ENCODE peak calls at places on chromosome 17, in seven cellular contexts. Q is body of pancreas, G is Karpas-422, K is IMR-90, F is uterus, A is K562, J is heart right ventricle. X is an unnamed sample.

GRCh38 chr17:39928868-39929651 is 1.5 kb downstream of the LRRC3C start:
- DNase-seq in K (peak; percentile 96), G (no peak), J (no peak), Q (no peak), A (no peak), F (no peak), X (no peak)

GRCh38 chr17:19717411-19717908 is 1.1 kb upstream of the SLC47A2 start:
- DNase-seq in A (no peak), G (no peak), J (no peak), K (no peak), Q (no peak), F (no peak), X (no peak)

GRCh38 chr17:10743316-10744009 is 13.6 kb upstream of the TMEM220 start:
- DNase-seq in K (peak; percentile 38), Q (no peak), J (no peak), F (no peak), A (no peak), G (peak; percentile 2), X (no peak)

GRCh38 chr17:79400989-79401703 is 209.7 kb downstream of the RBFOX3 start:
- DNase-seq in K (peak; percentile 36), A (peak; percentile 95), J (peak; percentile 62), G (peak; percentile 81), Q (peak; percentile 76), F (peak; percentile 49), X (no peak)

GRCh38 chr17:27906238-27906603 is 13.1 kb upstream of the LYRM9 start:
- DNase-seq in F (no peak), G (no peak), Q (no peak), A (no peak), K (no peak), J (no peak), X (no peak)

GRCh38 chr17:21242026-21242700 is 11.0 kb downstream of the NATD1 start:
- DNase-seq in A (no peak), Q (no peak), G (no peak), K (no peak), F (no peak), J (no peak), X (no peak)

GRCh38 chr17:36949461-36949927 is 740 bp downstream of the AATF start:
- DNase-seq in J (no peak), A (no peak), F (no peak), G (no peak), Q (no peak), K (peak; percentile 37), X (no peak)

GRCh38 chr17:58452738-58453137 is 35.4 kb upstream of the RNF43 start:
- DNase-seq in G (no peak), J (no peak), A (no peak), Q (no peak), F (no peak), K (peak; percentile 10), X (no peak)

GRCh38 chr17:48840441-48840840 is 9.6 kb downstream of the CALCOCO2 start:
- DNase-seq in Q (no peak), G (no peak), F (no peak), A (no peak), J (no peak), K (no peak), X (no peak)

GRCh38 chr17:48503747-48504146 is 27.1 kb downstream of the HOXB1 start:
- DNase-seq in K (peak; percentile 94), A (no peak), F (no peak), J (no peak), Q (no peak), G (no peak), X (no peak)

GRCh38 chr17:49823614-49824013 is 24.3 kb downstream of the TAC4 start:
- DNase-seq in K (peak; percentile 91), J (no peak), G (no peak), A (no peak), Q (no peak), F (no peak), X (no peak)

GRCh38 chr17:6669479-6670212 is 18.1 kb downstream of the C17orf100 start:
- DNase-seq in F (no peak), G (no peak), J (no peak), Q (no peak), K (no peak), A (no peak), X (no peak)

GRCh38 chr17:67441052-67441738 is 64.1 kb downstream of the PITPNC1 start:
- DNase-seq in G (no peak), Q (peak; percentile 5), J (no peak), K (peak; percentile 88), A (no peak), F (peak; percentile 17), X (peak; percentile 6)

GRCh38 chr17:40456396-40456951 is 13.2 kb downstream of the IGFBP4 start:
- DNase-seq in A (no peak), F (no peak), Q (no peak), K (no peak), G (no peak), J (peak; percentile 66), X (no peak)

GRCh38 chr17:31674717-31675349 is 184.2 kb downstream of the COPRS start:
- DNase-seq in G (no peak), A (no peak), J (no peak), Q (no peak), K (peak; percentile 80), F (no peak), X (no peak)

GRCh38 chr17:79003661-79004411 is 5.7 kb downstream of the CANT1 start:
- DNase-seq in J (no peak), F (peak; percentile 7), K (no peak), G (no peak), A (no peak), Q (no peak), X (no peak)

GRCh38 chr17:80678621-80679020 is 134.0 kb downstream of the RPTOR start:
- DNase-seq in G (no peak), A (no peak), Q (no peak), J (no peak), K (peak; percentile 91), F (no peak), X (no peak)
- H3K4me1 ChIP-seq in G (peaks cover 8% of the 10 kb centered on the region), A (no peaks in the 10 kb centered on the region), Q (no peaks in the 10 kb centered on the region), J (no peaks in the 10 kb centered on the region), K (peaks cover 11% of the 10 kb centered on the region), F (no peaks in the 10 kb centered on the region), X (no peaks in the 10 kb centered on the region)

GRCh38 chr17:63822537-63822936 is 4.7 kb upstream of the PSMC5 start:
- DNase-seq in Q (no peak), K (no peak), G (no peak), F (no peak), A (no peak), J (no peak), X (no peak)

GRCh38 chr17:63820963-63821561 is 6.2 kb upstream of the PSMC5 start:
- DNase-seq in G (no peak), A (no peak), K (no peak), J (no peak), Q (no peak), F (no peak), X (no peak)

GRCh38 chr17:63823659-63824331 is 3.4 kb upstream of the PSMC5 start:
- DNase-seq in K (no peak), J (no peak), A (no peak), G (no peak), Q (no peak), F (no peak), X (no peak)

GRCh38 chr17:63819585-63820537 is 7.4 kb upstream of the PSMC5 start:
- DNase-seq in G (no peak), J (no peak), Q (no peak), K (no peak), F (no peak), A (peak; percentile 37), X (no peak)

GRCh38 chr17:63821809-63822208 is 5.4 kb upstream of the PSMC5 start:
- DNase-seq in F (no peak), G (no peak), Q (no peak), A (no peak), J (no peak), K (no peak), X (no peak)
- H3K4me1 ChIP-seq in F (no peaks in the 10 kb centered on the region), G (peaks cover 14% of the 10 kb centered on the region), Q (peaks cover 31% of the 10 kb centered on the region), A (peaks cover 5% of the 10 kb centered on the region), J (peaks cover 20% of the 10 kb centered on the region), K (peaks cover 8% of the 10 kb centered on the region), X (peaks cover 10% of the 10 kb centered on the region)

DNA sequence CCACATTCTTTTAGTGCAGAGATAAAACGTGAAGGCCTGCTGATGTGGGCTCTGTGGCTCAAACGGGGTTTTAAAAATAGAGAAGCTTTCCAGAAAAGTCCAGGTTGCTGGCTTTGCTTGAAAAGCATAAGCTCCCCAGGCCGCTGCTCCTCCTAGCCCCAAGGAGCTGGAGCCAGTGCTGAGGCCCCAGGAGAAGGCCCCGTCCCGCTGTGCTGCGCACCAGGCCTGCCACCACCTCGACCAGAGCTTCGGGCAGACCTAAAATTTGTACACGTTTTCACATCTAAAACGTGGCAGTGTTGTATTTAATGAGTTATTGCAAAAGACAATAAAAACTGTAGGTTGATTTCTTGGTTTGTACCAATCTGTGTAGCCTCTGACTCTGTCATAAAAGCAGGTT is 42.0 kb downstream of the SEC14L1 start:
- DNase-seq in A (no peak), G (no peak), F (no peak), K (no peak), Q (no peak), J (no peak), X (no peak)
- H3K4me1 ChIP-seq in A (peaks cover 19% of the 10 kb centered on the region), G (peaks cover 69% of the 10 kb centered on the region), F (no peaks in the 10 kb centered on the region), K (peaks cover 11% of the 10 kb centered on the region), Q (peaks cover 45% of the 10 kb centered on the region), J (peaks cover 91% of the 10 kb centered on the region), X (peaks cover 38% of the 10 kb centered on the region)

GRCh38 chr17:62092784-62093183 is 27.7 kb upstream of the MED13 start:
- DNase-seq in J (no peak), Q (no peak), A (no peak), F (no peak), K (no peak), G (no peak), X (no peak)

GRCh38 chr17:62091804-62092203 is 26.7 kb upstream of the MED13 start:
- DNase-seq in F (no peak), G (no peak), J (no peak), A (no peak), Q (no peak), K (no peak), X (no peak)

GRCh38 chr17:62094175-62094574 is 29.1 kb upstream of the MED13 start:
- DNase-seq in J (no peak), G (no peak), F (no peak), A (no peak), Q (no peak), K (peak; percentile 8), X (no peak)

GRCh38 chr17:62090868-62091267 is 25.8 kb upstream of the MED13 start:
- DNase-seq in K (no peak), A (no peak), G (no peak), Q (no peak), J (no peak), F (no peak), X (no peak)

DNA sequence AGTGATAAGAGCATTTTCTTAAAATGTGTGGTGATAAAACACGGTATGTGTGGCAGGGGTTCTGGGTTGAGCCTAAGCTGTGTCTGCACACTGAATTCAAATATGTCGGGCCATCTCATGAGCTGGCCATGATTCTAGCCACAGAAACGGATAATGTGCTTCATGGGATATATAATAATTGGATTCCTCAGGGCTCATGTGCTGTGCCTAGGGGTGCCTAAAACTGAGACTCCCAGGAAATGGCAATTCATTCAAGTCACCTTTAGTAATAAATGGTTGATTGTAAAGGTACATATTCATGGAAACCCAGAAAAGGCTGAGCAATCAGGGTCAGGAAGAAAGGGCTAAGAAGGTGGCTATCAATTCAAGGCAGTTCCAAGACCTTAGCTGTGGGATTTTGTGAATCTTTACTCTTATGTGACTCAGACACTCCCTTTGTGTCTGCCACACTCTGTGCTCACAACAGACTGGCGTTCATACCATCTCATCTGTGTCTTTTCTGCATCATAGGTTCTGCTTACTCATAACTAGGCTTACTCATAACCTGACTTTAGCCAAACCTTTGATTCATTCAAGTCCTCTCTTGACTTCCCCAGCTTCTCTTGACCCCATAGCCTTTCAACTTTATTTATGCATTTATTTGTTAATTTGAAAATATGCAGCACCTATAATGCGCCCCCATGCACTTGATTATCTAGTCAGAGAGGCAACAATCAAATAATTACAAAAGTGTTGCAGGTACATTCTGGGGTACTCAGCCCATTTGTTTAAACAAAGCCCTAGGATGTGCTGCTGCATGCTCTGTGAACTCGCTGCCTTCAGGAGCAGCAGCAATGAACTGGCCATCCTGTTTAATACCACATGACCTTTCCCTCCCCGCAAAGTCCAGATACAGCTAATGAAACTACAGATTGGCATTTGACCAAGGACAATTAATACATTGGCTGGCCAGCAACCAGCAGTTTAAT is 28.4 kb upstream of the MED13 start:
- DNase-seq in K (peak; percentile 95), A (no peak), Q (no peak), F (no peak), J (no peak), G (no peak), X (no peak)
- H3K4me1 ChIP-seq in K (peaks cover 2% of the 10 kb centered on the region), A (peaks cover 10% of the 10 kb centered on the region), Q (peaks cover 52% of the 10 kb centered on the region), F (no peaks in the 10 kb centered on the region), J (no peaks in the 10 kb centered on the region), G (peaks cover 9% of the 10 kb centered on the region), X (no peaks in the 10 kb centered on the region)

X was measured in thoracic aorta.